ENCODE peak calls at places on chromosomes 5 and 9, in four cellular contexts. T, M, L and C are unnamed samples.
A peak's percentile ranks its signal among the peaks of the same experiment; 100 is the strongest.

GRCh38 chr5:41754857-41755256 is 115.4 kb downstream of the OXCT1 start:
- DNase-seq in L (no peak), M (no peak), T (no peak), C (peak; percentile 3)

GRCh38 chr5:177539411-177539810 is 15.0 kb downstream of the FAM193B start:
- DNase-seq in L (no peak), M (no peak), T (peak; percentile 72), C (no peak)

GRCh38 chr5:60366489-60366888 is 333.5 kb downstream of the DEPDC1B start:
- DNase-seq in L (no peak), M (no peak), T (no peak), C (no peak)

GRCh38 chr5:53549792-53550191 is 10.6 kb upstream of the NDUFS4 start:
- DNase-seq in T (no peak), L (no peak), M (no peak), C (no peak)

GRCh38 chr5:52531105-52531504 is 256.6 kb upstream of the ITGA1 start:
- DNase-seq in M (no peak), L (no peak), T (no peak), C (no peak)

GRCh38 chr5:150322202-150322601 is 19.5 kb upstream of the ARSI start:
- DNase-seq in T (no peak), L (no peak), M (no peak), C (no peak)

GRCh38 chr9:131999692-132000551 is 79.7 kb downstream of the MED27 start:
- DNase-seq in L (no peak), T (peak; percentile 59), M (no peak), C (no peak)

GRCh38 chr9:91220491-91221135 is 141.1 kb downstream of the AUH start:
- DNase-seq in M (no peak), T (no peak), L (no peak), C (no peak)